ENCODE peak calls at places on chromosome 6, in seven cellular contexts. Q is stimulated activated CD4-positive, alpha-beta T cell treated with anti-CD3 and anti-CD28 coated beads, Interleukin-4, amount 100 ng/mL, for 1 hour; A is stimulated activated CD8-positive, alpha-beta memory T cell treated with anti-CD3 and anti-CD28 coated beads, Interleukin-15, amount 100 ng/mL, for 24 hours; I is HS-5; S is effector memory CD8-positive, alpha-beta T cell; R is G401; N is RCC 7860. P is an unnamed sample.

GRCh38 chr6:11711644-11711993 is 67.0 kb downstream of the ADTRP start:
- DNase-seq in Q (peak), A (no peak), I (no peak), S (no peak), R (no peak), N (no peak), P (no peak)

GRCh38 chr6:33426590-33427563 is 7.0 kb downstream of the SYNGAP1 start:
- DNase-seq in Q (no peak), A (no peak), I (no peak), S (peak), R (peak), N (no peak), P (no peak)

GRCh38 chr6:54204921-54205511 is 93.8 kb downstream of the MLIP start:
- DNase-seq in Q (no peak), A (no peak), I (no peak), S (no peak), R (no peak), N (no peak), P (no peak)

GRCh38 chr6:111808493-111808892 is 64.8 kb downstream of the FYN start:
- DNase-seq in Q (no peak), A (no peak), I (no peak), S (no peak), R (no peak), N (no peak), P (no peak)

GRCh38 chr6:41779336-41779735 is 364 bp downstream of the FRS3 start:
- DNase-seq in Q (no peak), A (no peak), I (no peak), S (no peak), R (peak), N (no peak), P (no peak)

GRCh38 chr6:122471107-122472021 is at the start of gene SERINC1:
- DNase-seq in Q (peak), A (peak), I (peak), S (peak), R (peak), N (peak), P (peak)

GRCh38 chr6:46652232-46652602 is 401 bp downstream of the CYP39A1 start:
- DNase-seq in Q (no peak), A (no peak), I (no peak), S (no peak), R (no peak), N (no peak), P (no peak)

GRCh38 chr6:32195902-32196681 is 3.6 kb upstream of the GPSM3 start:
- DNase-seq in Q (peak), A (peak), I (no peak), S (peak), R (peak), N (peak), P (no peak)

GRCh38 chr6:27791182-27791939 is 120.8 kb downstream of the OR2B2 start:
- DNase-seq in Q (no peak), A (no peak), I (peak), S (no peak), R (peak), N (peak), P (no peak)

GRCh38 chr6:31734703-31735500 is 1.4 kb downstream of the CLIC1 start:
- DNase-seq in Q (peak), A (no peak), I (peak), S (peak), R (no peak), N (peak), P (no peak)

GRCh38 chr6:149335924-149336323 is 18.4 kb downstream of the TAB2 start:
- DNase-seq in Q (peak), A (no peak), I (peak), S (no peak), R (no peak), N (peak), P (no peak)

GRCh38 chr6:11328613-11329247 is 96.3 kb upstream of the NEDD9 start:
- DNase-seq in Q (no peak), A (no peak), I (no peak), S (no peak), R (no peak), N (no peak), P (no peak)

P was measured in iPS DF 6.9.